ENCODE peak calls at places on chromosomes 1 and 21, in five cellular contexts. H, V, M, J and E are unnamed samples.

GRCh38 chr1:6724517-6725141 is 23.0 kb upstream of the DNAJC11 start:
- DNase-seq in H (no peak), V (no peak), M (no peak), J (peak; percentile 63), E (peak; percentile 57)

GRCh38 chr1:1240822-1241587 is 5.5 kb downstream of the C1QTNF12 start:
- DNase-seq in H (no peak), V (no peak), M (no peak), J (no peak), E (no peak)

GRCh38 chr1:224447251-224447650 is 12.7 kb upstream of the WDR26 start:
- DNase-seq in H (no peak), V (peak; percentile 86), M (peak; percentile 24), J (no peak), E (peak; percentile 23)

GRCh38 chr1:51157411-51157810 is 55.4 kb downstream of the C1orf185 start:
- DNase-seq in H (no peak), V (no peak), M (no peak), J (no peak), E (no peak)

GRCh38 chr1:178772952-178773351 is 47.9 kb downstream of the RALGPS2 start:
- DNase-seq in H (no peak), V (no peak), M (no peak), J (no peak), E (no peak)

GRCh38 chr1:180525696-180526000 is 23.3 kb upstream of the ACBD6 start:
- DNase-seq in H (no peak), V (no peak), M (no peak), J (no peak), E (no peak)

GRCh38 chr1:213122514-213122929 is 71.5 kb downstream of the RPS6KC1 start:
- DNase-seq in H (peak; percentile 55), V (peak; percentile 66), M (no peak), J (peak; percentile 55), E (no peak)

GRCh38 chr21:43613755-43614638 is 45.3 kb downstream of the HSF2BP start:
- DNase-seq in H (no peak), V (no peak), M (no peak), J (no peak), E (no peak)

GRCh38 chr1:61301824-61302652 is 219.7 kb downstream of the NFIA start:
- DNase-seq in H (no peak), V (peak; percentile 53), M (no peak), J (peak; percentile 38), E (no peak)

GRCh38 chr1:170414989-170415733 is 116.8 kb upstream of the GORAB start:
- DNase-seq in H (no peak), V (no peak), M (peak; percentile 13), J (no peak), E (no peak)

GRCh38 chr21:15064576-15065380 is at the start of gene NRIP1:
- DNase-seq in H (no peak), V (peak; percentile 92), M (peak; percentile 94), J (peak; percentile 85), E (peak; percentile 82)

GRCh38 chr1:16020325-16020724 is 1.5 kb upstream of the CLCNKA start:
- DNase-seq in H (no peak), V (no peak), M (no peak), J (no peak), E (no peak)

GRCh38 chr1:197736689-197737088 is 38.6 kb downstream of the DENND1B start:
- DNase-seq in H (no peak), V (no peak), M (no peak), J (peak; percentile 12), E (peak; percentile 1)

GRCh38 chr1:237712808-237713207 is 177.9 kb downstream of the ZP4 start:
- DNase-seq in H (no peak), V (no peak), M (peak; percentile 26), J (no peak), E (no peak)

GRCh38 chr1:168636642-168637111 is 60.3 kb downstream of the XCL1 start:
- DNase-seq in H (no peak), V (no peak), M (no peak), J (peak; percentile 19), E (no peak)

GRCh38 chr1:184622136-184622823 is 132.4 kb downstream of the EDEM3 start:
- DNase-seq in H (no peak), V (peak; percentile 53), M (peak; percentile 71), J (peak; percentile 29), E (peak; percentile 53)

GRCh38 chr1:169052727-169053126 is 53.8 kb upstream of the ATP1B1 start:
- DNase-seq in H (no peak), V (no peak), M (no peak), J (no peak), E (no peak)

GRCh38 chr1:78274814-78275213 is 216.0 kb upstream of the PTGFR start:
- DNase-seq in H (no peak), V (no peak), M (no peak), J (no peak), E (no peak)

GRCh38 chr21:28900481-28900880 is 92.2 kb downstream of the LTN1 start:
- DNase-seq in H (no peak), V (no peak), M (no peak), J (no peak), E (no peak)

GRCh38 chr1:171683826-171684225 is 31.3 kb upstream of the MYOC start:
- DNase-seq in H (no peak), V (no peak), M (no peak), J (no peak), E (no peak)

GRCh38 chr1:207691814-207692213 is 46.9 kb downstream of the CR1L start:
- DNase-seq in H (no peak), V (no peak), M (no peak), J (no peak), E (no peak)

GRCh38 chr21:46295996-46296752 is 10.0 kb downstream of the YBEY start:
- DNase-seq in H (no peak), V (no peak), M (peak; percentile 91), J (no peak), E (no peak)

GRCh38 chr1:40003156-40004093 is 37.1 kb upstream of the CAP1 start:
- DNase-seq in H (no peak), V (no peak), M (no peak), J (no peak), E (no peak)

GRCh38 chr1:224245188-224245587 is 62.1 kb downstream of the DEGS1 start:
- DNase-seq in H (no peak), V (peak; percentile 99), M (peak; percentile 69), J (peak; percentile 19), E (no peak)

GRCh38 chr1:58664881-58665280 is 35.0 kb downstream of the MYSM1 start:
- DNase-seq in H (no peak), V (peak; percentile 64), M (no peak), J (no peak), E (no peak)

DNA sequence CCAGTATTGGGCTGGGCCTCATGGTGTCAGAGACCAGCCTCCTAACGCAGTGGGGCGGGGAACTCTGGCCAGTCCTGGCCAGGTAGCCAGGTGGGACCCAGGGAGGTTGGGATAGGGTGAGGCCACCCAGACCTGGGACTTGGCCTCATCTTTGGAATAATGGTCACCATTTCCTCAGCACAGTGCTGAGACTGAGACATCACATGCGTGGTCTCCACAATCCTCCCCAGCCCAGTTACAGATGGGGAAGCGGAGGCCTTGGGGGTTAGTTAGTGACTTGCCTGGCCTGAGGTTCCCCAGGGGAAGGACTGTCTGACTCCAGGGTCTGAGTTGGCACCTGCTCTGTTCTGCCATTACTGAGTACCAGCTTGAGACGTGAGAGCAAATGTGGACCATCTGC is 77.9 kb upstream of the CASZ1 start:
- DNase-seq in H (no peak), V (no peak), M (no peak), J (no peak), E (no peak)
- TF ChIP-seq POLR2A in H (no peak), V (no peak), M (no peak), J (no peak), E (no peak)

DNA sequence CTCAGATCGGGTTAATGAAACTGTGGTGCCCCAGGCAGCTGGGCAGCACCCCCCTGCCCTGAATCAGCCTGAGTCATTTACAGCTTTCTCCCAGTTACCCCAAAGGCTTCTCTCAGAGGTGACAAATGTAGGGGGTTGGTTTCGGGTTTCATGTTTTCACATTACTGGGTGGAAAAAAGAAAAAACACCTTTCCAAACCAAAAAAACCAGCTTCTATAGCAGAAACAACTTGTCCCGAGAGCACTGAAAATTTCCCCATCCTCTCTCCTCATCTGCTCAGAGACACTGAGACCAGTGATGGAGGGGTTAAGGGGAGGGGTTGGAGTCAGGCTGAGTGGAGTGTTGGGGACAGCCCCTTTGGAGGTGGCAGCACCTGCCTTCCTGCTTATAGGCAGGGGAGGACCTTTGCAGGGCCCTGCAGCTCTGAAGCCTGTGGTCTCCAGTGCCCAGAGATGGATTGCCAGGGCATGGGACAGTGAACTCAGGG is 15.6 kb downstream of the UTP11 start:
- DNase-seq in H (no peak), V (no peak), M (no peak), J (no peak), E (no peak)
- TF ChIP-seq POLR2A in H (no peak), V (no peak), M (no peak), J (no peak), E (no peak)

GRCh38 chr1:226735576-226735975 is 3.5 kb downstream of the ITPKB start:
- DNase-seq in H (no peak), V (no peak), M (no peak), J (no peak), E (no peak)

GRCh38 chr1:226736908-226737818 is 1.9 kb downstream of the ITPKB start:
- DNase-seq in H (no peak), V (peak; percentile 50), M (peak; percentile 41), J (no peak), E (no peak)

GRCh38 chr1:226737819-226738420 is 1.2 kb downstream of the ITPKB start:
- DNase-seq in H (no peak), V (peak; percentile 59), M (peak; percentile 40), J (peak; percentile 27), E (peak; percentile 31)

GRCh38 chr1:226734611-226735153 is 4.4 kb downstream of the ITPKB start:
- DNase-seq in H (no peak), V (no peak), M (no peak), J (no peak), E (no peak)

GRCh38 chr1:226736001-226736907 is 2.8 kb downstream of the ITPKB start:
- DNase-seq in H (no peak), V (no peak), M (peak; percentile 59), J (no peak), E (no peak)
- TF ChIP-seq POLR2A in H (no peak), V (no peak), M (peak; percentile 31), J (no peak), E (no peak)

GRCh38 chr1:222618001-222618879 is at the start of gene MIA3:
- DNase-seq in H (no peak), V (peak; percentile 22), M (peak; percentile 87), J (no peak), E (peak; percentile 86)
- TF ChIP-seq POLR2A in H (no peak), V (peak; percentile 63), M (peak; percentile 19), J (peak; percentile 75), E (peak; percentile 90)

GRCh38 chr1:26177182-26177684 is at the start of gene CNKSR1:
- DNase-seq in H (peak; percentile 84), V (no peak), M (no peak), J (no peak), E (no peak)
- TF ChIP-seq POLR2A in H (peak; percentile 63), V (no peak), M (no peak), J (no peak), E (no peak)